ENCODE peak calls at places on chromosomes 3 and 15, in six cellular contexts. W is Peyer's patch, D is sigmoid colon, F is testis, B is A549, I is transverse colon. S is an unnamed sample.

GRCh38 chr3:144229237-144229830 is 257.7 kb downstream of the DIPK2A start:
- DNase-seq in W (no peak), D (no peak), F (no peak), B (no peak), I (no peak), S (no peak)

GRCh38 chr3:132966374-132966773 is 71.8 kb upstream of the TMEM108 start:
- DNase-seq in W (no peak), D (no peak), F (no peak), B (no peak), I (no peak), S (no peak)

GRCh38 chr3:143707848-143708247 is 140.4 kb downstream of the SLC9A9 start:
- DNase-seq in W (no peak), D (no peak), F (no peak), B (peak; percentile 4), I (no peak), S (no peak)

GRCh38 chr15:56242576-56243116 is 1.0 kb downstream of the RFX7 start:
- DNase-seq in W (no peak), D (no peak), F (no peak), B (no peak), I (no peak), S (no peak)

GRCh38 chr3:126208618-126209256 is 28.4 kb upstream of the ALDH1L1 start:
- DNase-seq in W (peak; percentile 71), D (peak; percentile 82), F (peak; percentile 51), B (peak; percentile 89), I (peak; percentile 85), S (peak; percentile 92)

GRCh38 chr3:119559441-119559963 is at the start of gene CD80:
- DNase-seq in W (peak; percentile 91), D (peak; percentile 73), F (peak; percentile 78), B (peak; percentile 79), I (peak; percentile 77), S (peak; percentile 78)

GRCh38 chr3:89628856-89629255 is 521.4 kb downstream of the EPHA3 start:
- DNase-seq in W (no peak), D (no peak), F (no peak), B (no peak), I (no peak), S (no peak)

GRCh38 chr3:157471051-157471450 is 32.2 kb downstream of the VEPH1 start:
- DNase-seq in W (no peak), D (no peak), F (no peak), B (no peak), I (no peak), S (no peak)

GRCh38 chr15:99090011-99090699 is 14.7 kb upstream of the SYNM start:
- DNase-seq in W (peak; percentile 68), D (no peak), F (no peak), B (no peak), I (peak; percentile 26), S (no peak)

GRCh38 chr3:50165388-50166308 is 10.5 kb downstream of the SEMA3F start:
- DNase-seq in W (peak; percentile 73), D (no peak), F (peak; percentile 60), B (no peak), I (no peak), S (no peak)

GRCh38 chr3:50167069-50167781 is 12.1 kb downstream of the SEMA3F start:
- DNase-seq in W (peak; percentile 75), D (no peak), F (no peak), B (no peak), I (peak; percentile 59), S (no peak)

GRCh38 chr3:50164984-50165383 is 9.9 kb downstream of the SEMA3F start:
- DNase-seq in W (no peak), D (no peak), F (no peak), B (no peak), I (no peak), S (no peak)

GRCh38 chr3:50167782-50168317 is 12.7 kb downstream of the SEMA3F start:
- DNase-seq in W (no peak), D (no peak), F (no peak), B (no peak), I (no peak), S (no peak)

GRCh38 chr3:50166309-50167019 is 11.3 kb downstream of the SEMA3F start:
- DNase-seq in W (no peak), D (no peak), F (no peak), B (no peak), I (no peak), S (no peak)
- H3K4me1 ChIP-seq in W (peaks cover 79% of the 10 kb centered on the region), D (peaks cover 85% of the 10 kb centered on the region), F (peaks cover 25% of the 10 kb centered on the region), B (peaks cover 95% of the 10 kb centered on the region), I (peaks cover 61% of the 10 kb centered on the region), S (peaks cover 13% of the 10 kb centered on the region)

GRCh38 chr3:137641879-137642278 is 122.2 kb upstream of the SOX14 start:
- DNase-seq in W (no peak), D (no peak), F (no peak), B (no peak), I (no peak), S (no peak)

GRCh38 chr3:137642831-137643230 is 121.3 kb upstream of the SOX14 start:
- DNase-seq in W (no peak), D (no peak), F (peak; percentile 16), B (no peak), I (no peak), S (peak; percentile 25)

GRCh38 chr3:137642305-137642704 is 121.8 kb upstream of the SOX14 start:
- DNase-seq in W (no peak), D (no peak), F (no peak), B (no peak), I (no peak), S (no peak)

GRCh38 chr3:137647179-137647578 is 116.9 kb upstream of the SOX14 start:
- DNase-seq in W (no peak), D (no peak), F (no peak), B (no peak), I (no peak), S (no peak)
- TF ChIP-seq POLR2A in W (no peak), D (no peak), F (no peak), B (no peak), I (no peak), S (no peak)

GRCh38 chr3:101879102-101879501 is 29.8 kb downstream of the NFKBIZ start:
- DNase-seq in W (no peak), D (no peak), F (no peak), B (no peak), I (no peak), S (no peak)

GRCh38 chr3:101879623-101880284 is 30.4 kb downstream of the NFKBIZ start:
- DNase-seq in W (no peak), D (no peak), F (no peak), B (no peak), I (no peak), S (no peak)

GRCh38 chr3:101873619-101874018 is 24.3 kb downstream of the NFKBIZ start:
- DNase-seq in W (no peak), D (no peak), F (no peak), B (no peak), I (no peak), S (no peak)

GRCh38 chr3:101878589-101878988 is 29.3 kb downstream of the NFKBIZ start:
- DNase-seq in W (no peak), D (no peak), F (no peak), B (no peak), I (no peak), S (no peak)

GRCh38 chr3:101876142-101876541 is 26.8 kb downstream of the NFKBIZ start:
- DNase-seq in W (no peak), D (no peak), F (no peak), B (no peak), I (no peak), S (no peak)
- H3K4me1 ChIP-seq in W (no peaks in the 10 kb centered on the region), D (no peaks in the 10 kb centered on the region), F (no peaks in the 10 kb centered on the region), B (no peaks in the 10 kb centered on the region), I (peaks cover 10% of the 10 kb centered on the region), S (no peaks in the 10 kb centered on the region)

GRCh38 chr3:16307832-16308531 is 43.0 kb downstream of the OXNAD1 start:
- DNase-seq in W (no peak), D (no peak), F (no peak), B (no peak), I (no peak), S (no peak)
- TF ChIP-seq POLR2A in W (no peak), D (no peak), F (no peak), B (no peak), I (no peak), S (no peak)

DNA sequence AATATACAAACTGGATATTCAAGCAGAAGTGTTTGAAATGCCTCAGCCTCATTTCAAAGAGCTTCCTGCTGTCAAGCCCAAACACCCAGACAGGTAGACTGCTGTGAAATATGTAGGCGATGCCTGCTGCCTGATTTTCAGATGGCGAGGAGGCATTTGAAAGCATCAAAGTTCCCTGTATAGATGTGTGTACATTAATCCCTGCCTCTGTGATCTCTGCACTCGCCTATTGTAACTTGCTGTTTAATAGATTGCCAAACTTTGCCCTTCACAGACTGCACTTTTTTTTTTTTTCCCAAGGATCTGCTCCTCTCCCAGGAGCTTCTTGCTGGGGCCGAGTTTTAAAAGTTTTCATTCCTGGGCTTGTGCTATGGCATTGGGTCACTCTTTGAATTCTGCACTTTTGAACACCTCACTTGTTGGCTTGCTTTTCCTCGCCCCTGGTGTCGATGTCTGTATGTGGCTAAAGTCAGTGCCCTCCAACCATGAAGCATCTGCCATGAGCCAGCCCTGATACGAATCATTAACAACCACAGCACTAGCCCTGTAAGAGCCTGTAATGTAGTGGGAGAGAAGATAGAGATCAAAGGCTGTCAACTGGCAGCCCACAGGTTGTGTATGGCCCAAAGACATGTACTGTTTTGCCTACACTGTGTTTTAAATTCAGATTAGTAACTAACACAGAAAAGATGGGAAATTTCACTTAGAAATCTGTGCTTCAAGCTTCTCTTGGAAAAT is 287.6 kb upstream of the ICE2 start:
- DNase-seq in W (no peak), D (no peak), F (no peak), B (no peak), I (no peak), S (no peak)
- H3K4me1 ChIP-seq in W (peaks cover 6% of the 10 kb centered on the region), D (no peaks in the 10 kb centered on the region), F (peaks cover 3% of the 10 kb centered on the region), B (no peaks in the 10 kb centered on the region), I (no peaks in the 10 kb centered on the region), S (no peaks in the 10 kb centered on the region)

S was measured in body of pancreas.